ENCODE peak calls at places on chromosomes 6 and 20, in eight cellular contexts. N is astrocyte of the hippocampus; T is NCI-H1694 treated with DMSO at 0.1 percent for 48 hours; Q is effector CD4-positive, alpha-beta T cell; Z is stimulated activated CD8-positive, alpha-beta memory T cell treated with anti-CD3 and anti-CD28 coated beads, Interleukin-7, amount 100 ng/mL, for 1 hour; X is T-helper 9 cell; V is right cardiac atrium; S is NAMALWA. E is an unnamed sample.

GRCh38 chr20:2706688-2707352 is 14.2 kb downstream of the EBF4 start:
- DNase-seq in N (no peak), X (no peak), Q (no peak), S (no peak), Z (no peak), T (no peak), V (no peak), E (no peak)

GRCh38 chr6:101762851-101763250 is 369.3 kb downstream of the GRIK2 start:
- DNase-seq in S (no peak), X (no peak), Q (no peak), Z (no peak), T (no peak), N (no peak), V (no peak), E (no peak)

GRCh38 chr6:64713175-64713574 is 993.9 kb downstream of the EYS start:
- DNase-seq in T (no peak), N (no peak), S (no peak), Z (no peak), V (no peak), Q (no peak), X (no peak), E (no peak)

GRCh38 chr20:20887593-20888272 is 175.3 kb upstream of the RALGAPA2 start:
- DNase-seq in N (no peak), Q (no peak), T (no peak), X (no peak), Z (no peak), S (no peak), V (no peak), E (no peak)

GRCh38 chr6:81731814-81732213 is 20.7 kb downstream of the TENT5A start:
- DNase-seq in V (no peak), S (no peak), T (no peak), Z (no peak), Q (no peak), X (no peak), N (peak), E (no peak)

GRCh38 chr20:10125757-10126156 is 91.0 kb downstream of the ANKEF1 start:
- DNase-seq in N (peak), X (no peak), S (no peak), T (no peak), Q (no peak), Z (no peak), V (no peak), E (no peak)

GRCh38 chr6:137465378-137466009 is 28.7 kb downstream of the OLIG3 start:
- DNase-seq in V (no peak), N (no peak), S (no peak), T (no peak), Q (no peak), X (no peak), Z (no peak), E (no peak)

GRCh38 chr20:757509-757908 is 10.8 kb downstream of the SLC52A3 start:
- DNase-seq in V (no peak), Z (no peak), S (no peak), N (no peak), T (no peak), X (no peak), Q (no peak), E (no peak)

GRCh38 chr6:129717287-129717686 is 7.3 kb upstream of the ARHGAP18 start:
- DNase-seq in T (no peak), S (no peak), Q (no peak), Z (no peak), X (no peak), V (no peak), N (peak), E (no peak)

GRCh38 chr6:44431118-44431725 is 43.7 kb downstream of the CDC5L start:
- DNase-seq in V (no peak), Q (peak), N (peak), S (peak), X (peak), Z (no peak), T (peak), E (no peak)

GRCh38 chr6:127554435-127555006 is 22.5 kb upstream of the C6orf58 start:
- DNase-seq in T (peak), N (peak), V (no peak), Q (no peak), S (peak), Z (no peak), X (no peak), E (no peak)

GRCh38 chr20:37796121-37796520 is 102.3 kb downstream of the CTNNBL1 start:
- DNase-seq in X (no peak), S (no peak), Q (no peak), N (peak), Z (no peak), T (no peak), V (no peak), E (no peak)

GRCh38 chr6:75210885-75211739 is 5.3 kb upstream of the COL12A1 start:
- DNase-seq in Z (no peak), S (peak), X (peak), T (peak), Q (peak), V (no peak), N (peak), E (peak)

GRCh38 chr6:30938730-30939129 is 2.0 kb upstream of the MUCL3 start:
- DNase-seq in T (no peak), Z (no peak), Q (no peak), S (no peak), V (no peak), X (no peak), N (no peak), E (no peak)

GRCh38 chr6:71335544-71335943 is 46.9 kb downstream of the OGFRL1 start:
- DNase-seq in S (no peak), N (no peak), V (no peak), Z (no peak), T (no peak), Q (no peak), X (no peak), E (no peak)

GRCh38 chr6:89369009-89369408 is 16.5 kb upstream of the UBE2J1 start:
- DNase-seq in S (no peak), N (peak), V (peak), Q (no peak), T (no peak), X (no peak), Z (no peak), E (no peak)

GRCh38 chr6:159451051-159451450 is 242.0 kb downstream of the SOD2 start:
- DNase-seq in X (no peak), S (no peak), Q (no peak), V (no peak), T (no peak), N (peak), Z (no peak), E (no peak)

GRCh38 chr6:35154262-35154661 is 13.1 kb upstream of the TCP11 start:
- DNase-seq in X (no peak), V (no peak), Z (no peak), N (no peak), T (no peak), Q (no peak), S (no peak), E (no peak)

GRCh38 chr20:42857446-42857845 is 332.3 kb downstream of the PTPRT start:
- DNase-seq in N (no peak), T (no peak), X (no peak), V (no peak), Z (no peak), Q (no peak), S (no peak), E (no peak)

E was measured in effector memory CD4-positive, alpha-beta T cell.